ENCODE peak calls at places on chromosomes 11 and 22, in five cellular contexts. B, Y, K, P and G are unnamed samples.

GRCh38 chr11:8766043-8766992 is 83.7 kb downstream of the RPL27A start:
- DNase-seq in Y (no peak), K (no peak), P (no peak), B (no peak), G (no peak)

GRCh38 chr11:65863889-65864757 is 3.9 kb downstream of the MUS81 start:
- DNase-seq in Y (no peak), P (peak; percentile 32), B (no peak), K (no peak), G (no peak)

GRCh38 chr11:94968334-94968958 is 4.9 kb downstream of the CWC15 start:
- DNase-seq in Y (no peak), B (no peak), P (no peak), K (no peak), G (no peak)

GRCh38 chr11:4074266-4074665 is 20.3 kb upstream of the RRM1 start:
- DNase-seq in P (no peak), B (no peak), K (no peak), Y (no peak), G (no peak)

GRCh38 chr11:65131417-65131776 is 2.9 kb downstream of the SYVN1 start:
- DNase-seq in K (no peak), B (no peak), P (peak; percentile 11), Y (no peak), G (no peak)

GRCh38 chr11:17314232-17314547 is 37.4 kb upstream of the NCR3LG1 start:
- DNase-seq in B (no peak), Y (no peak), K (no peak), P (no peak), G (no peak)

GRCh38 chr11:47259178-47259977 is 1.6 kb downstream of the NR1H3 start:
- DNase-seq in B (peak; percentile 44), Y (no peak), P (no peak), K (no peak), G (no peak)

GRCh38 chr11:3056296-3057068 is 741 bp downstream of the CARS1 start:
- DNase-seq in K (no peak), Y (peak; percentile 5), P (no peak), B (peak; percentile 38), G (no peak)

GRCh38 chr11:79708319-79708928 is 267.6 kb upstream of the TENM4 start:
- DNase-seq in P (no peak), Y (no peak), K (no peak), B (no peak), G (no peak)

GRCh38 chr11:62472063-62472884 is 53.4 kb downstream of the SCGB1A1 start:
- DNase-seq in P (no peak), K (no peak), B (no peak), Y (no peak), G (no peak)

GRCh38 chr11:61297741-61298140 is 2.6 kb upstream of the VWCE start:
- DNase-seq in P (no peak), B (no peak), K (no peak), Y (no peak), G (no peak)

GRCh38 chr11:35141538-35141937 is 2.6 kb downstream of the CD44 start:
- DNase-seq in P (peak; percentile 82), Y (no peak), K (no peak), B (no peak), G (peak; percentile 88)

GRCh38 chr11:132471491-132471890 is 1060.8 kb downstream of the OPCML start:
- DNase-seq in B (no peak), Y (no peak), K (no peak), P (no peak), G (no peak)

GRCh38 chr22:44012172-44012571 is 11.9 kb upstream of the PARVB start:
- DNase-seq in Y (no peak), P (no peak), K (no peak), B (no peak), G (no peak)

GRCh38 chr22:25908755-25909154 is 166.8 kb downstream of the MYO18B start:
- DNase-seq in K (no peak), Y (no peak), P (no peak), B (no peak), G (no peak)

GRCh38 chr11:131305005-131305404 is 65.4 kb upstream of the NTM start:
- DNase-seq in Y (no peak), K (no peak), B (no peak), P (no peak), G (no peak)

GRCh38 chr11:68549789-68550484 is 89.4 kb downstream of the PPP6R3 start:
- DNase-seq in P (no peak), Y (no peak), B (peak; percentile 11), K (no peak), G (no peak)

GRCh38 chr11:93652161-93652597 is 9.3 kb upstream of the CEP295 start:
- DNase-seq in P (no peak), B (no peak), K (no peak), Y (no peak), G (no peak)

GRCh38 chr11:117950320-117950719 is 21.1 kb upstream of the TMPRSS13 start:
- DNase-seq in K (no peak), P (no peak), B (no peak), Y (peak; percentile 57), G (no peak)

GRCh38 chr11:29432719-29433325 is 584.0 kb downstream of the KCNA4 start:
- DNase-seq in B (no peak), P (no peak), Y (no peak), K (no peak), G (no peak)

GRCh38 chr22:19937616-19938473 is 3.7 kb upstream of the COMT start:
- DNase-seq in B (no peak), K (no peak), Y (no peak), P (no peak), G (no peak)

GRCh38 chr11:64096835-64097234 is 61.1 kb downstream of the FLRT1 start:
- DNase-seq in B (no peak), Y (no peak), P (no peak), K (no peak), G (no peak)

GRCh38 chr22:30017375-30017774 is 62.9 kb upstream of the HORMAD2 start:
- DNase-seq in Y (no peak), P (no peak), B (no peak), K (no peak), G (no peak)

GRCh38 chr11:61913699-61914395 is 3.5 kb downstream of the RAB3IL1 start:
- DNase-seq in K (no peak), B (no peak), Y (no peak), P (no peak), G (peak; percentile 54)

GRCh38 chr11:111737180-111737876 is 28.9 kb downstream of the PPP2R1B start:
- DNase-seq in Y (no peak), K (no peak), P (no peak), B (no peak), G (no peak)

GRCh38 chr22:35611891-35612576 is 5.1 kb downstream of the MB start:
- DNase-seq in B (no peak), K (no peak), P (no peak), Y (no peak), G (no peak)